ENCODE peak calls at places on chromosomes 1 and 21, in seven cellular contexts. J is coronary artery, X is breast epithelium, Q is cardiac fibroblast, Y is psoas muscle, R is adrenal gland, M is left ventricle myocardium inferior. P is an unnamed sample.

GRCh38 chr1:213666113-213666512 is 321.7 kb upstream of the PROX1 start:
- DNase-seq in J (no peak), X (no peak), Q (no peak), Y (no peak), R (no peak), M (no peak), P (no peak)

GRCh38 chr1:3771108-3772026 is 1.2 kb upstream of the SMIM1 start:
- DNase-seq in J (no peak), X (no peak), Q (no peak), Y (peak; percentile 53), R (no peak), M (no peak), P (peak; percentile 75)

GRCh38 chr1:93769767-93770166 is 88.1 kb upstream of the BCAR3 start:
- DNase-seq in J (no peak), X (no peak), Q (no peak), Y (no peak), R (no peak), M (no peak), P (no peak)

GRCh38 chr1:109793486-109794318 is 30.0 kb upstream of the EPS8L3 start:
- DNase-seq in J (peak; percentile 68), X (peak; percentile 52), Q (peak; percentile 68), Y (peak; percentile 39), R (peak; percentile 38), M (no peak), P (peak; percentile 8)

GRCh38 chr1:185539277-185539943 is 194.8 kb upstream of the HMCN1 start:
- DNase-seq in J (no peak), X (no peak), Q (peak; percentile 28), Y (no peak), R (no peak), M (no peak), P (no peak)

GRCh38 chr1:26046313-26047031 is 554 bp upstream of the SLC30A2 start:
- DNase-seq in J (no peak), X (no peak), Q (no peak), Y (peak; percentile 87), R (no peak), M (no peak), P (no peak)

GRCh38 chr1:91161749-91162148 is 139.9 kb upstream of the ZNF644 start:
- DNase-seq in J (no peak), X (no peak), Q (no peak), Y (no peak), R (no peak), M (no peak), P (no peak)

GRCh38 chr1:9882296-9882944 is 27.6 kb downstream of the CTNNBIP1 start:
- DNase-seq in J (no peak), X (no peak), Q (no peak), Y (peak; percentile 27), R (no peak), M (no peak), P (no peak)

GRCh38 chr1:41811978-41812852 is 106.5 kb downstream of the HIVEP3 start:
- DNase-seq in J (no peak), X (peak; percentile 62), Q (peak; percentile 98), Y (peak; percentile 80), R (peak; percentile 65), M (peak; percentile 63), P (no peak)

GRCh38 chr1:212073490-212073889 is 37.9 kb downstream of the DTL start:
- DNase-seq in J (no peak), X (no peak), Q (no peak), Y (no peak), R (no peak), M (no peak), P (no peak)

GRCh38 chr21:46439906-46440305 is 18.8 kb upstream of the DIP2A start:
- DNase-seq in J (no peak), X (no peak), Q (no peak), Y (peak; percentile 49), R (no peak), M (no peak), P (no peak)

GRCh38 chr1:17198476-17199258 is 6.3 kb upstream of the PADI1 start:
- DNase-seq in J (peak; percentile 66), X (peak; percentile 28), Q (peak; percentile 16), Y (peak; percentile 19), R (peak; percentile 14), M (no peak), P (no peak)

GRCh38 chr21:32626633-32627196 is 14.5 kb upstream of the CFAP298 start:
- DNase-seq in J (no peak), X (no peak), Q (peak; percentile 64), Y (no peak), R (no peak), M (no peak), P (no peak)

GRCh38 chr21:15355066-15355465 is 290.3 kb upstream of the NRIP1 start:
- DNase-seq in J (no peak), X (no peak), Q (no peak), Y (no peak), R (no peak), M (no peak), P (no peak)

DNA sequence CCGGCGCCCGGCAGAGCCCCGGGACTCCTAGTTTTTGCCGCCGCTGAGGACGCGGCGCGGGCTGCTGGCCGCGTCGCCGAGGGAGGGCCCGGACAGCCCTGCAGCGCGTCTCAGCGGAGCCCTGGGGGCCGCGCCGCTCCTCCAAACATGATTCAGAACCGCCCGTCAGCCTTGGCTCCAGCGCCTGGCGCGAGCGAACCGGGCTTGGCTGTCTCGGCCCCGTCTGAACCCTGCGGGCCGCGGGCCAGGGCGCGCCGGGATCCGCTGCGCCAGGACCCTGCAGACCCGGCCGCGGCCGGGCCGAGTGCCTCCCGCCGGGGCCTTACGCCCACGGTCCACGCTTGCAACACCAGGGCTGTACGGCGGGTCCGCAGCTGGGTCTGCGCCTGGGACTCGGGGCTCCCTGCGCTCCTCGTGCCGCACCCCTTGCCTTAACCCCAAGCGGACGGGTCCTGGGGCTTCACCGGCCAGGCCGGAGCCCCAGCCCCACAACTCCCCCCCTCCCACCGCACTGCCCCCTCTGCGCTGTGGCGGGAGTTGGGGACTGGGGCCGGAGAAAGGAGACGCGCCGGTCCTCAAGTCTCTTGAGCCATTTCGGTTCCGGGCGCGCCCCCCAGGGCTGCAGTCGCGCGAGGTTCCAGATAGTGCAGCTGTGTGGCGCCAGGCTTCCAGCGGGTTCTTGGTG is 48.4 kb upstream of the CD34 start:
- DNase-seq in J (peak; percentile 92), X (peak; percentile 67), Q (peak; percentile 63), Y (peak; percentile 95), R (peak; percentile 84), M (peak; percentile 90), P (peak; percentile 91)
- H3K4me3 ChIP-seq in J (peak overlapping the region; percentile 78), X (peak overlapping the region; percentile 50), Q (peak overlapping the region; percentile 32), Y (peak overlapping the region; percentile 73), R (no peak overlapping the region), M (peak overlapping the region; percentile 70), P (peak overlapping the region; percentile 45)

DNA sequence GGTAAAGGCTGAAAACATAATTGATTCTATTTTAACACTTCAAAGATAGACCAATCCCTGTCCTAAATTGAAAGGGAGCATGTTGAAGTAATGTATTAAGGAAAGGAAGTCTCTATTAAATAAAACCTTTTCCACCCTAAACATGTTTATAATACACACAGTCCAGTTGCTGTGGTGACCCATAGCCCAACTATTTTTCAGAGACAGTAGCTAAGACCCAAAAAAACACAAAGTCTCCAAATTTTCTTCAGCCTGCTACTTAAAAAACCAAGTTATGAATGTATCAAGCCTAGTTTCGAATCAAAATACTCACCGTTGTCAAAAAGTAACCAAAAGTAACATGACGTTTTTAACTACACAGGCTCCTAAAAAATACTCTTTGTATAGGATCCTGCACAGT is 1.6 kb downstream of the ELK4 start:
- DNase-seq in J (no peak), X (no peak), Q (peak; percentile 65), Y (no peak), R (no peak), M (no peak), P (no peak)
- H3K4me3 ChIP-seq in J (peak overlapping the region; percentile 77), X (peak overlapping the region; percentile 58), Q (peak overlapping the region; percentile 78), Y (peak overlapping the region; percentile 80), R (no peak overlapping the region), M (peak overlapping the region; percentile 80), P (no peak overlapping the region)

GRCh38 chr1:152107984-152108898 is 7.0 kb downstream of the TCHH start:
- DNase-seq in J (no peak), X (no peak), Q (peak; percentile 75), Y (no peak), R (peak; percentile 24), M (peak; percentile 23), P (no peak)

GRCh38 chr1:152108899-152109222 is 6.4 kb downstream of the TCHH start:
- DNase-seq in J (no peak), X (no peak), Q (no peak), Y (no peak), R (no peak), M (no peak), P (no peak)

GRCh38 chr1:152109998-152110294 is 5.3 kb downstream of the TCHH start:
- DNase-seq in J (no peak), X (no peak), Q (no peak), Y (no peak), R (no peak), M (no peak), P (no peak)

GRCh38 chr1:152109231-152109997 is 5.8 kb downstream of the TCHH start:
- DNase-seq in J (no peak), X (no peak), Q (peak; percentile 25), Y (no peak), R (no peak), M (no peak), P (no peak)

DNA sequence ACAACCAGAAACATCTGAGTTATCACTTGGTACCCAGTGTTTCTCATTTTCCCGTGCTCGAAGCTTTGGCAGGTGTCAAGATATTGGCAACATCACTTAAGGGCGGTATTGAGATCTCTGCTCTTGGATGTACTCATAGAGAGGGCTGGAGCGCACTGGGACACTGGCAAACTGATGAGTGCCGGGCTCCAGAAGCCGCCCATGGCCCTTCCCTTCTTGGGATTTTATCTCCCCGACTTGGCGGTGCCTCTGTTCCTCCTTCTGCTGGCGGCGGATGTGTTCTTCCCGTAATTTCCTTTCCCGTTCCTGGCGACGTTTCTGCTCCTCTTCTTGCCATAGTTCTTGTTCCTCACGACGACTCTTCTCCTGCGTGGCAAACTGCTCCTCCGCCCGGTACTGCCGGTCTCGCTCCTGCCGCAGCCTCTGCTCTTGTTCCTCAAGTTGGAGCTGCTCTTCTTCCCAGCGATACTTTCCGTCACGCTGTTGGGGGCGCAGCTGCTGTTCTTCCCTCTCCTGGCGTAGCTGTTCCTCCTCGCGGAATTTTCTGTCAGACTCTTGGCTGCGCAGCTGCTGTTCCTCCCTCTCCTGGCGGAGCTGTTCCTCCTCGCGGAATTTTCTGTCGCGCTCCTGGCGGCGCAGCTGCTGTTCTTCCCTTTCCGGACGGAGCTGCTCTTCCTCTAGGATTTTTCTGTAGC is 7.8 kb downstream of the TCHH start:
- DNase-seq in J (no peak), X (no peak), Q (no peak), Y (no peak), R (no peak), M (no peak), P (no peak)
- H3K4me3 ChIP-seq in J (peak overlapping the region; percentile 55), X (peak overlapping the region; percentile 21), Q (peak overlapping the region; percentile 28), Y (peak overlapping the region; percentile 34), R (no peak overlapping the region), M (peak overlapping the region; percentile 67), P (no peak overlapping the region)

GRCh38 chr1:37389327-37389726 is 85.1 kb upstream of the ZC3H12A start:
- DNase-seq in J (no peak), X (no peak), Q (no peak), Y (no peak), R (no peak), M (no peak), P (no peak)
- H3K4me3 ChIP-seq in J (no peak overlapping the region), X (no peak overlapping the region), Q (no peak overlapping the region), Y (no peak overlapping the region), R (no peak overlapping the region), M (no peak overlapping the region), P (no peak overlapping the region)